ENCODE peak calls at places on chromosome 1, in eight cellular contexts. F, Q, G, T, J, U, B and N are unnamed samples.

GRCh38 chr1:80056179-80056578 is 1049.6 kb upstream of the ADGRL4 start:
- DNase-seq in Q (no peak), G (no peak), T (no peak), B (no peak), U (no peak), F (no peak), J (no peak), N (no peak)

GRCh38 chr1:161033751-161034150 is 5.0 kb downstream of the TSTD1 start:
- DNase-seq in B (no peak), J (peak; percentile 47), G (no peak), Q (no peak), T (no peak), F (no peak), U (no peak), N (no peak)

GRCh38 chr1:6126521-6127067 is 53.5 kb downstream of the CHD5 start:
- DNase-seq in J (no peak), U (no peak), G (peak; percentile 17), T (no peak), F (no peak), B (no peak), Q (no peak), N (no peak)

GRCh38 chr1:182054698-182055326 is 6.7 kb downstream of the ZNF648 start:
- DNase-seq in G (peak; percentile 45), U (peak; percentile 56), F (peak; percentile 23), Q (no peak), J (peak; percentile 50), B (no peak), T (no peak), N (no peak)

GRCh38 chr1:214008791-214009612 is 21.2 kb downstream of the PROX1 start:
- DNase-seq in B (no peak), Q (no peak), G (no peak), U (no peak), F (no peak), J (no peak), T (no peak), N (no peak)

GRCh38 chr1:55836086-55836485 is 620.9 kb upstream of the USP24 start:
- DNase-seq in J (no peak), Q (no peak), B (no peak), T (no peak), G (no peak), U (no peak), F (no peak), N (no peak)

GRCh38 chr1:6599141-6599975 is 3.3 kb downstream of the KLHL21 start:
- DNase-seq in J (no peak), F (no peak), Q (peak; percentile 46), U (peak; percentile 35), B (no peak), T (no peak), G (peak; percentile 89), N (no peak)

GRCh38 chr1:113981962-113982931 is 3.0 kb downstream of the OLFML3 start:
- DNase-seq in J (no peak), U (no peak), Q (peak; percentile 82), G (peak; percentile 59), T (peak; percentile 50), F (no peak), B (peak; percentile 51), N (no peak)

GRCh38 chr1:168676029-168676812 is 52.8 kb downstream of the DPT start:
- DNase-seq in T (no peak), U (no peak), B (no peak), G (no peak), J (no peak), F (no peak), Q (peak; percentile 45), N (no peak)

GRCh38 chr1:51541313-51542050 is 22.4 kb upstream of the EPS15 start:
- DNase-seq in B (no peak), U (no peak), Q (peak; percentile 44), G (no peak), F (no peak), T (no peak), J (no peak), N (no peak)